ENCODE peak calls at places on chromosomes 12 and 14, in four cellular contexts. E is GM06990, L is A172, M is A549. U is an unnamed sample.

GRCh38 chr12:9741726-9742125 is 8.8 kb upstream of the CLECL1 start:
- DNase-seq in E (peak), M (no peak), L (no peak), U (no peak)

GRCh38 chr12:87656311-87656710 is 372.9 kb downstream of the C12orf50 start:
- DNase-seq in M (no peak), L (no peak), E (no peak), U (no peak)

GRCh38 chr14:25050494-25051170 is 685 bp upstream of the STXBP6 start:
- DNase-seq in M (no peak), L (peak), E (no peak), U (no peak)

GRCh38 chr12:30391766-30392366 is 303.8 kb downstream of the IPO8 start:
- DNase-seq in M (no peak), E (no peak), L (no peak), U (no peak)

GRCh38 chr14:77580964-77581505 is 35.4 kb downstream of the SPTLC2 start:
- DNase-seq in M (no peak), E (peak), L (peak), U (no peak)

GRCh38 chr12:52232916-52233461 is at the start of gene KRT7:
- DNase-seq in L (no peak), M (peak), E (no peak), U (no peak)

GRCh38 chr12:94561943-94562411 is 88.4 kb downstream of the TMCC3 start:
- DNase-seq in M (no peak), E (peak), L (peak), U (peak)

GRCh38 chr12:109016016-109016415 is 4.9 kb downstream of the SVOP start:
- DNase-seq in M (no peak), E (no peak), L (no peak), U (no peak)

GRCh38 chr14:56608682-56609081 is 29.1 kb downstream of the TMEM260 start:
- DNase-seq in M (peak), E (no peak), L (no peak), U (no peak)

GRCh38 chr12:62681306-62681705 is 214.7 kb downstream of the MON2 start:
- DNase-seq in E (no peak), L (no peak), M (no peak), U (no peak)

GRCh38 chr14:80624581-80624980 is 317.0 kb downstream of the CEP128 start:
- DNase-seq in E (no peak), M (no peak), L (no peak), U (no peak)

GRCh38 chr12:95997911-95998510 is 1.9 kb upstream of the HAL start:
- DNase-seq in L (no peak), E (no peak), M (no peak), U (no peak)

GRCh38 chr14:90556050-90556477 is 159.2 kb downstream of the CALM1 start:
- DNase-seq in M (no peak), E (no peak), L (no peak), U (no peak)

GRCh38 chr14:98903371-98903770 is 368.6 kb downstream of the BCL11B start:
- DNase-seq in M (no peak), L (no peak), E (no peak), U (no peak)

GRCh38 chr12:62967701-62968100 is 32.8 kb upstream of the PPM1H start:
- DNase-seq in E (no peak), M (no peak), L (no peak), U (no peak)

GRCh38 chr12:124681779-124682391 is 114.5 kb upstream of the NCOR2 start:
- DNase-seq in L (peak), M (peak), E (no peak), U (no peak)

GRCh38 chr12:113879658-113880057 is 86.5 kb downstream of the RBM19 start:
- DNase-seq in L (no peak), E (no peak), M (no peak), U (no peak)

GRCh38 chr14:21526672-21527319 is 650 bp upstream of the SALL2 start:
- DNase-seq in E (no peak), M (no peak), L (no peak), U (no peak)

GRCh38 chr14:99261916-99262787 is 9.8 kb downstream of the BCL11B start:
- DNase-seq in L (no peak), M (no peak), E (no peak), U (no peak)

GRCh38 chr12:9334026-9334692 is 126.0 kb upstream of the PZP start:
- DNase-seq in E (no peak), L (no peak), M (no peak), U (no peak)

GRCh38 chr12:98939350-98939749 is 294.3 kb downstream of the APAF1 start:
- DNase-seq in L (peak), M (peak), E (no peak), U (peak)

GRCh38 chr12:19970116-19970515 is 398.2 kb upstream of the PDE3A start:
- DNase-seq in L (peak), E (no peak), M (no peak), U (no peak)

GRCh38 chr14:34355584-34356266 is 106.3 kb downstream of the SPTSSA start:
- DNase-seq in E (no peak), M (no peak), L (peak), U (no peak)

GRCh38 chr12:59059401-59059935 is 139.2 kb upstream of the LRIG3 start:
- DNase-seq in L (no peak), E (no peak), M (no peak), U (no peak)

GRCh38 chr12:4443616-4444015 is 2.0 kb downstream of the FGF6 start:
- DNase-seq in M (no peak), E (no peak), L (no peak), U (no peak)

GRCh38 chr12:1515428-1515827 is 79.0 kb downstream of the FBXL14 start:
- DNase-seq in E (no peak), M (no peak), L (no peak), U (no peak)

GRCh38 chr14:44609201-44609600 is 102.1 kb upstream of the FSCB start:
- DNase-seq in M (no peak), E (no peak), L (no peak), U (no peak)

GRCh38 chr14:90495357-90496276 is 98.8 kb downstream of the CALM1 start:
- DNase-seq in L (peak), E (no peak), M (peak), U (peak)

GRCh38 chr12:76266797-76267196 is 81.4 kb downstream of the BBS10 start:
- DNase-seq in E (no peak), L (peak), M (peak), U (peak)

U was measured in ACHN.